ENCODE peak calls at places on chromosomes 13 and 19, in eight cellular contexts. One of them, this sample, is unnamed.

GRCh38 chr19:12899891-12900518 is 9.0 kb downstream of the GCDH start:
- DNase-seq in left colon: no peak
- DNase-seq in heart right ventricle: no peak
- DNase-seq in activated naive CD4-positive, alpha-beta T cell: no peak
- DNase-seq in osteocyte: no peak
- DNase-seq in stimulated activated CD4-positive, alpha-beta T cell treated with anti-CD3 and anti-CD28 coated beads, Interleukin-15, amount 100 ng/mL, for 48 hours: no peak
- DNase-seq in cardiac muscle cell: no peak
- DNase-seq in K562: no peak
- DNase-seq in this sample: no peak

GRCh38 chr19:56294557-56294956 is 20.1 kb downstream of the ZSCAN5A start:
- DNase-seq in left colon: no peak
- DNase-seq in heart right ventricle: no peak
- DNase-seq in activated naive CD4-positive, alpha-beta T cell: no peak
- DNase-seq in osteocyte: no peak
- DNase-seq in stimulated activated CD4-positive, alpha-beta T cell treated with anti-CD3 and anti-CD28 coated beads, Interleukin-15, amount 100 ng/mL, for 48 hours: no peak
- DNase-seq in cardiac muscle cell: no peak
- DNase-seq in K562: no peak
- DNase-seq in this sample: no peak

GRCh38 chr13:114034481-114034891 is 60.6 kb upstream of the C13orf46 start:
- DNase-seq in left colon: no peak
- DNase-seq in heart right ventricle: no peak
- DNase-seq in activated naive CD4-positive, alpha-beta T cell: no peak
- DNase-seq in osteocyte: no peak
- DNase-seq in stimulated activated CD4-positive, alpha-beta T cell treated with anti-CD3 and anti-CD28 coated beads, Interleukin-15, amount 100 ng/mL, for 48 hours: no peak
- DNase-seq in cardiac muscle cell: no peak
- DNase-seq in K562: no peak
- DNase-seq in this sample: no peak

GRCh38 chr13:82912564-82912963 is 969.7 kb downstream of the SLITRK1 start:
- DNase-seq in left colon: no peak
- DNase-seq in heart right ventricle: no peak
- DNase-seq in activated naive CD4-positive, alpha-beta T cell: no peak
- DNase-seq in osteocyte: no peak
- DNase-seq in stimulated activated CD4-positive, alpha-beta T cell treated with anti-CD3 and anti-CD28 coated beads, Interleukin-15, amount 100 ng/mL, for 48 hours: no peak
- DNase-seq in cardiac muscle cell: no peak
- DNase-seq in K562: no peak
- DNase-seq in this sample: no peak

GRCh38 chr19:18393836-18394235 is 3.6 kb downstream of the LRRC25 start:
- DNase-seq in left colon: no peak
- DNase-seq in heart right ventricle: no peak
- DNase-seq in activated naive CD4-positive, alpha-beta T cell: no peak
- DNase-seq in osteocyte: no peak
- DNase-seq in stimulated activated CD4-positive, alpha-beta T cell treated with anti-CD3 and anti-CD28 coated beads, Interleukin-15, amount 100 ng/mL, for 48 hours: no peak
- DNase-seq in cardiac muscle cell: peak; percentile 38
- DNase-seq in K562: no peak
- DNase-seq in this sample: peak; percentile 38

GRCh38 chr13:23765531-23765930 is 123.7 kb downstream of the MIPEP start:
- DNase-seq in left colon: no peak
- DNase-seq in heart right ventricle: no peak
- DNase-seq in activated naive CD4-positive, alpha-beta T cell: no peak
- DNase-seq in osteocyte: no peak
- DNase-seq in stimulated activated CD4-positive, alpha-beta T cell treated with anti-CD3 and anti-CD28 coated beads, Interleukin-15, amount 100 ng/mL, for 48 hours: no peak
- DNase-seq in cardiac muscle cell: no peak
- DNase-seq in K562: no peak
- DNase-seq in this sample: no peak

GRCh38 chr19:13102416-13102665 is 317 bp downstream of the LYL1 start:
- DNase-seq in left colon: no peak
- DNase-seq in heart right ventricle: no peak
- DNase-seq in activated naive CD4-positive, alpha-beta T cell: no peak
- DNase-seq in osteocyte: no peak
- DNase-seq in stimulated activated CD4-positive, alpha-beta T cell treated with anti-CD3 and anti-CD28 coated beads, Interleukin-15, amount 100 ng/mL, for 48 hours: no peak
- DNase-seq in cardiac muscle cell: no peak
- DNase-seq in K562: no peak
- DNase-seq in this sample: no peak

GRCh38 chr13:22114630-22115311 is 443.9 kb downstream of the FGF9 start:
- DNase-seq in left colon: no peak
- DNase-seq in heart right ventricle: no peak
- DNase-seq in activated naive CD4-positive, alpha-beta T cell: no peak
- DNase-seq in osteocyte: no peak
- DNase-seq in stimulated activated CD4-positive, alpha-beta T cell treated with anti-CD3 and anti-CD28 coated beads, Interleukin-15, amount 100 ng/mL, for 48 hours: no peak
- DNase-seq in cardiac muscle cell: peak; percentile 0
- DNase-seq in K562: no peak
- DNase-seq in this sample: peak; percentile 13

GRCh38 chr13:50200562-50200961 is 185.3 kb downstream of the KCNRG start:
- DNase-seq in left colon: no peak
- DNase-seq in heart right ventricle: no peak
- DNase-seq in activated naive CD4-positive, alpha-beta T cell: no peak
- DNase-seq in osteocyte: no peak
- DNase-seq in stimulated activated CD4-positive, alpha-beta T cell treated with anti-CD3 and anti-CD28 coated beads, Interleukin-15, amount 100 ng/mL, for 48 hours: no peak
- DNase-seq in cardiac muscle cell: no peak
- DNase-seq in K562: no peak
- DNase-seq in this sample: no peak

GRCh38 chr13:20579193-20579592 is 12.2 kb downstream of the IFT88 start:
- DNase-seq in left colon: no peak
- DNase-seq in heart right ventricle: no peak
- DNase-seq in activated naive CD4-positive, alpha-beta T cell: no peak
- DNase-seq in osteocyte: peak; percentile 44
- DNase-seq in stimulated activated CD4-positive, alpha-beta T cell treated with anti-CD3 and anti-CD28 coated beads, Interleukin-15, amount 100 ng/mL, for 48 hours: no peak
- DNase-seq in cardiac muscle cell: no peak
- DNase-seq in K562: no peak
- DNase-seq in this sample: no peak

GRCh38 chr19:1421218-1421957 is 14.0 kb downstream of the DAZAP1 start:
- DNase-seq in left colon: no peak
- DNase-seq in heart right ventricle: no peak
- DNase-seq in activated naive CD4-positive, alpha-beta T cell: no peak
- DNase-seq in osteocyte: no peak
- DNase-seq in stimulated activated CD4-positive, alpha-beta T cell treated with anti-CD3 and anti-CD28 coated beads, Interleukin-15, amount 100 ng/mL, for 48 hours: no peak
- DNase-seq in cardiac muscle cell: no peak
- DNase-seq in K562: no peak
- DNase-seq in this sample: no peak

GRCh38 chr19:49554701-49555181 is 25.6 kb downstream of the NOSIP start:
- DNase-seq in left colon: no peak
- DNase-seq in heart right ventricle: peak; percentile 40
- DNase-seq in activated naive CD4-positive, alpha-beta T cell: no peak
- DNase-seq in osteocyte: no peak
- DNase-seq in stimulated activated CD4-positive, alpha-beta T cell treated with anti-CD3 and anti-CD28 coated beads, Interleukin-15, amount 100 ng/mL, for 48 hours: no peak
- DNase-seq in cardiac muscle cell: peak; percentile 19
- DNase-seq in K562: no peak
- DNase-seq in this sample: no peak

GRCh38 chr13:28545583-28546333 is 50.8 kb upstream of the FLT1 start:
- DNase-seq in left colon: peak; percentile 59
- DNase-seq in heart right ventricle: no peak
- DNase-seq in activated naive CD4-positive, alpha-beta T cell: no peak
- DNase-seq in osteocyte: no peak
- DNase-seq in stimulated activated CD4-positive, alpha-beta T cell treated with anti-CD3 and anti-CD28 coated beads, Interleukin-15, amount 100 ng/mL, for 48 hours: no peak
- DNase-seq in cardiac muscle cell: no peak
- DNase-seq in K562: no peak
- DNase-seq in this sample: no peak

GRCh38 chr13:90084684-90085290 is 1262.7 kb upstream of the MIR17HG start:
- DNase-seq in left colon: no peak
- DNase-seq in heart right ventricle: no peak
- DNase-seq in activated naive CD4-positive, alpha-beta T cell: no peak
- DNase-seq in osteocyte: no peak
- DNase-seq in stimulated activated CD4-positive, alpha-beta T cell treated with anti-CD3 and anti-CD28 coated beads, Interleukin-15, amount 100 ng/mL, for 48 hours: no peak
- DNase-seq in cardiac muscle cell: peak; percentile 3
- DNase-seq in K562: no peak
- DNase-seq in this sample: no peak

GRCh38 chr13:101511766-101512165 is 59.3 kb downstream of the ITGBL1 start:
- DNase-seq in left colon: no peak
- DNase-seq in heart right ventricle: no peak
- DNase-seq in activated naive CD4-positive, alpha-beta T cell: no peak
- DNase-seq in osteocyte: no peak
- DNase-seq in stimulated activated CD4-positive, alpha-beta T cell treated with anti-CD3 and anti-CD28 coated beads, Interleukin-15, amount 100 ng/mL, for 48 hours: no peak
- DNase-seq in cardiac muscle cell: no peak
- DNase-seq in K562: no peak
- DNase-seq in this sample: no peak

GRCh38 chr13:95411641-95412040 is 110.4 kb upstream of the ABCC4 start:
- DNase-seq in left colon: no peak
- DNase-seq in heart right ventricle: no peak
- DNase-seq in activated naive CD4-positive, alpha-beta T cell: no peak
- DNase-seq in osteocyte: no peak
- DNase-seq in stimulated activated CD4-positive, alpha-beta T cell treated with anti-CD3 and anti-CD28 coated beads, Interleukin-15, amount 100 ng/mL, for 48 hours: no peak
- DNase-seq in cardiac muscle cell: peak; percentile 7
- DNase-seq in K562: no peak
- DNase-seq in this sample: no peak

GRCh38 chr19:4338441-4339350 is at the start of gene STAP2:
- DNase-seq in left colon: peak; percentile 90
- DNase-seq in heart right ventricle: no peak
- DNase-seq in activated naive CD4-positive, alpha-beta T cell: peak; percentile 34
- DNase-seq in osteocyte: no peak
- DNase-seq in stimulated activated CD4-positive, alpha-beta T cell treated with anti-CD3 and anti-CD28 coated beads, Interleukin-15, amount 100 ng/mL, for 48 hours: no peak
- DNase-seq in cardiac muscle cell: peak; percentile 17
- DNase-seq in K562: no peak
- DNase-seq in this sample: no peak

GRCh38 chr13:31101511-31102170 is 60.1 kb downstream of the HSPH1 start:
- DNase-seq in left colon: no peak
- DNase-seq in heart right ventricle: peak; percentile 45
- DNase-seq in activated naive CD4-positive, alpha-beta T cell: no peak
- DNase-seq in osteocyte: no peak
- DNase-seq in stimulated activated CD4-positive, alpha-beta T cell treated with anti-CD3 and anti-CD28 coated beads, Interleukin-15, amount 100 ng/mL, for 48 hours: no peak
- DNase-seq in cardiac muscle cell: peak; percentile 10
- DNase-seq in K562: no peak
- DNase-seq in this sample: no peak

GRCh38 chr13:51832471-51833152 is 12.4 kb downstream of the TMEM272 start:
- DNase-seq in left colon: no peak
- DNase-seq in heart right ventricle: peak; percentile 57
- DNase-seq in activated naive CD4-positive, alpha-beta T cell: peak; percentile 25
- DNase-seq in osteocyte: peak; percentile 40
- DNase-seq in stimulated activated CD4-positive, alpha-beta T cell treated with anti-CD3 and anti-CD28 coated beads, Interleukin-15, amount 100 ng/mL, for 48 hours: no peak
- DNase-seq in cardiac muscle cell: peak; percentile 63
- DNase-seq in K562: peak; percentile 28
- DNase-seq in this sample: peak; percentile 26

GRCh38 chr13:22103628-22104027 is 432.8 kb downstream of the FGF9 start:
- DNase-seq in left colon: no peak
- DNase-seq in heart right ventricle: no peak
- DNase-seq in activated naive CD4-positive, alpha-beta T cell: no peak
- DNase-seq in osteocyte: no peak
- DNase-seq in stimulated activated CD4-positive, alpha-beta T cell treated with anti-CD3 and anti-CD28 coated beads, Interleukin-15, amount 100 ng/mL, for 48 hours: no peak
- DNase-seq in cardiac muscle cell: no peak
- DNase-seq in K562: no peak
- DNase-seq in this sample: no peak

GRCh38 chr13:40706439-40706838 is 40.0 kb upstream of the FOXO1 start:
- DNase-seq in left colon: no peak
- DNase-seq in heart right ventricle: no peak
- DNase-seq in activated naive CD4-positive, alpha-beta T cell: no peak
- DNase-seq in osteocyte: no peak
- DNase-seq in stimulated activated CD4-positive, alpha-beta T cell treated with anti-CD3 and anti-CD28 coated beads, Interleukin-15, amount 100 ng/mL, for 48 hours: no peak
- DNase-seq in cardiac muscle cell: no peak
- DNase-seq in K562: no peak
- DNase-seq in this sample: no peak

GRCh38 chr19:32457540-32457939 is 52.0 kb downstream of the DPY19L3 start:
- DNase-seq in left colon: no peak
- DNase-seq in heart right ventricle: no peak
- DNase-seq in activated naive CD4-positive, alpha-beta T cell: no peak
- DNase-seq in osteocyte: no peak
- DNase-seq in stimulated activated CD4-positive, alpha-beta T cell treated with anti-CD3 and anti-CD28 coated beads, Interleukin-15, amount 100 ng/mL, for 48 hours: no peak
- DNase-seq in cardiac muscle cell: no peak
- DNase-seq in K562: no peak
- DNase-seq in this sample: no peak

GRCh38 chr19:44757735-44758505 is 9.4 kb downstream of the BCL3 start:
- DNase-seq in left colon: peak; percentile 55
- DNase-seq in heart right ventricle: peak; percentile 84
- DNase-seq in activated naive CD4-positive, alpha-beta T cell: no peak
- DNase-seq in osteocyte: no peak
- DNase-seq in stimulated activated CD4-positive, alpha-beta T cell treated with anti-CD3 and anti-CD28 coated beads, Interleukin-15, amount 100 ng/mL, for 48 hours: no peak
- DNase-seq in cardiac muscle cell: peak; percentile 77
- DNase-seq in K562: no peak
- DNase-seq in this sample: peak; percentile 54

GRCh38 chr13:105643966-105644365 is 891.5 kb downstream of the EFNB2 start:
- DNase-seq in left colon: no peak
- DNase-seq in heart right ventricle: no peak
- DNase-seq in activated naive CD4-positive, alpha-beta T cell: no peak
- DNase-seq in osteocyte: no peak
- DNase-seq in stimulated activated CD4-positive, alpha-beta T cell treated with anti-CD3 and anti-CD28 coated beads, Interleukin-15, amount 100 ng/mL, for 48 hours: no peak
- DNase-seq in cardiac muscle cell: no peak
- DNase-seq in K562: no peak
- DNase-seq in this sample: no peak

GRCh38 chr13:33249066-33249465 is 36.5 kb downstream of the STARD13 start:
- DNase-seq in left colon: no peak
- DNase-seq in heart right ventricle: no peak
- DNase-seq in activated naive CD4-positive, alpha-beta T cell: no peak
- DNase-seq in osteocyte: no peak
- DNase-seq in stimulated activated CD4-positive, alpha-beta T cell treated with anti-CD3 and anti-CD28 coated beads, Interleukin-15, amount 100 ng/mL, for 48 hours: no peak
- DNase-seq in cardiac muscle cell: peak; percentile 35
- DNase-seq in K562: no peak
- DNase-seq in this sample: no peak

GRCh38 chr13:88464851-88465250 is 793.7 kb downstream of the SLITRK5 start:
- DNase-seq in left colon: no peak
- DNase-seq in heart right ventricle: no peak
- DNase-seq in activated naive CD4-positive, alpha-beta T cell: no peak
- DNase-seq in osteocyte: no peak
- DNase-seq in stimulated activated CD4-positive, alpha-beta T cell treated with anti-CD3 and anti-CD28 coated beads, Interleukin-15, amount 100 ng/mL, for 48 hours: no peak
- DNase-seq in cardiac muscle cell: no peak
- DNase-seq in K562: no peak
- DNase-seq in this sample: no peak

GRCh38 chr13:70959376-70959775 is 851.1 kb upstream of the KLHL1 start:
- DNase-seq in left colon: no peak
- DNase-seq in heart right ventricle: no peak
- DNase-seq in activated naive CD4-positive, alpha-beta T cell: no peak
- DNase-seq in osteocyte: no peak
- DNase-seq in stimulated activated CD4-positive, alpha-beta T cell treated with anti-CD3 and anti-CD28 coated beads, Interleukin-15, amount 100 ng/mL, for 48 hours: no peak
- DNase-seq in cardiac muscle cell: no peak
- DNase-seq in K562: no peak
- DNase-seq in this sample: no peak

GRCh38 chr13:25876256-25876655 is 175.6 kb downstream of the SHISA2 start:
- DNase-seq in left colon: no peak
- DNase-seq in heart right ventricle: no peak
- DNase-seq in activated naive CD4-positive, alpha-beta T cell: no peak
- DNase-seq in osteocyte: no peak
- DNase-seq in stimulated activated CD4-positive, alpha-beta T cell treated with anti-CD3 and anti-CD28 coated beads, Interleukin-15, amount 100 ng/mL, for 48 hours: no peak
- DNase-seq in cardiac muscle cell: no peak
- DNase-seq in K562: no peak
- DNase-seq in this sample: no peak

This sample was measured in gastrocnemius medialis.